ENCODE peak calls at places on chromosomes 16 and 17, in eight cellular contexts. Q, P, L, G, R, F, X and T are unnamed samples.

GRCh38 chr16:89315791-89316581 is 98.5 kb downstream of the ZNF778 start:
- DNase-seq in R (peak), G (peak), X (no peak), L (no peak), Q (no peak), P (peak), F (peak), T (no peak)

GRCh38 chr17:7218166-7218565 is 1.5 kb downstream of the DLG4 start:
- DNase-seq in R (no peak), X (peak), L (no peak), P (peak), G (no peak), F (no peak), Q (no peak), T (no peak)

GRCh38 chr16:46673320-46674013 is 15.5 kb downstream of the VPS35 start:
- DNase-seq in P (peak), X (no peak), Q (peak), R (peak), F (peak), G (peak), L (no peak), T (no peak)

GRCh38 chr17:9684955-9685621 is 39.8 kb downstream of the USP43 start:
- DNase-seq in X (no peak), R (no peak), F (no peak), G (no peak), P (peak), Q (no peak), L (no peak), T (no peak)

GRCh38 chr16:13351222-13351621 is 449.8 kb downstream of the SHISA9 start:
- DNase-seq in P (no peak), L (no peak), X (no peak), F (no peak), Q (peak), R (no peak), G (no peak), T (no peak)

GRCh38 chr17:42180922-42181850 is at the start of gene KCNH4:
- DNase-seq in L (no peak), Q (peak), P (peak), X (peak), G (peak), R (peak), F (peak), T (peak)

GRCh38 chr17:68697850-68698313 is 96.7 kb upstream of the FAM20A start:
- DNase-seq in P (no peak), F (peak), X (no peak), Q (no peak), L (no peak), R (no peak), G (peak), T (no peak)

GRCh38 chr17:64073771-64074703 is 53.6 kb upstream of the ICAM2 start:
- DNase-seq in R (no peak), L (no peak), X (no peak), G (no peak), P (no peak), Q (no peak), F (no peak), T (peak)

GRCh38 chr16:28931801-28932225 is at the start of gene CD19:
- DNase-seq in X (no peak), G (no peak), Q (no peak), R (no peak), F (no peak), L (no peak), P (no peak), T (no peak)

GRCh38 chr16:15949210-15950166 is at the start of gene ABCC1:
- DNase-seq in F (peak), R (peak), X (peak), L (peak), G (peak), Q (peak), P (peak), T (no peak)

GRCh38 chr16:66335704-66336329 is 30.7 kb upstream of the CDH5 start:
- DNase-seq in F (peak), G (no peak), Q (no peak), P (peak), X (peak), R (no peak), L (peak), T (peak)

GRCh38 chr16:10172848-10173655 is 9.2 kb downstream of the GRIN2A start:
- DNase-seq in P (peak), Q (peak), G (no peak), F (peak), X (no peak), L (no peak), R (no peak), T (no peak)

GRCh38 chr17:10265100-10265810 is 66.8 kb upstream of the GAS7 start:
- DNase-seq in R (no peak), G (no peak), P (no peak), F (peak), X (no peak), L (no peak), Q (no peak), T (no peak)

GRCh38 chr17:27475070-27475673 is 18.9 kb downstream of the KSR1 start:
- DNase-seq in R (no peak), F (no peak), L (no peak), X (no peak), P (no peak), G (no peak), Q (no peak), T (no peak)

GRCh38 chr16:3822366-3823045 is 58.0 kb downstream of the CREBBP start:
- DNase-seq in X (no peak), L (no peak), Q (no peak), G (no peak), F (peak), R (no peak), P (peak), T (no peak)

GRCh38 chr17:45265823-45266222 is 3.9 kb upstream of the SPATA32 start:
- DNase-seq in R (peak), P (peak), G (peak), L (no peak), X (no peak), Q (no peak), F (peak), T (no peak)

GRCh38 chr16:4660454-4661007 is 32.8 kb upstream of the NUDT16L1 start:
- DNase-seq in R (no peak), F (peak), X (peak), G (no peak), L (no peak), P (peak), Q (no peak), T (no peak)

GRCh38 chr16:56643080-56643778 is 4.8 kb downstream of the MT1A start:
- DNase-seq in F (peak), X (peak), G (peak), P (peak), R (peak), Q (peak), L (peak), T (no peak)

GRCh38 chr16:50473375-50473945 is 74.7 kb upstream of the NKD1 start:
- DNase-seq in P (peak), R (peak), X (no peak), F (no peak), L (peak), G (peak), Q (no peak), T (no peak)

GRCh38 chr17:58311429-58311894 is 17.1 kb downstream of the TSPOAP1 start:
- DNase-seq in L (no peak), Q (no peak), X (no peak), F (no peak), G (no peak), R (no peak), P (no peak), T (no peak)

GRCh38 chr16:64092284-64092683 is 1029.6 kb downstream of the CDH11 start:
- DNase-seq in G (peak), Q (peak), F (peak), P (peak), L (no peak), X (no peak), R (peak), T (no peak)

GRCh38 chr17:77501101-77501566 is 360.4 kb downstream of the SEC14L1 start:
- DNase-seq in R (peak), L (no peak), G (no peak), X (peak), P (peak), Q (peak), F (peak), T (no peak)